ENCODE peak calls at places on chromosome 3, in four cellular contexts. R is kidney glomerular epithelial cell; L is activated CD4-positive, alpha-beta memory T cell treated with anti-CD3 and anti-CD28 coated beads for 36 hours; Y is NCI-H2029 treated with DMSO at 0.1 percent for 48 hours. N is an unnamed sample.

GRCh38 chr3:132543016-132543739 is 53.9 kb upstream of the ACKR4 start:
- DNase-seq in L (no peak), Y (no peak), R (peak; percentile 32), N (peak; percentile 39)

GRCh38 chr3:63582943-63583500 is 69.5 kb upstream of the SNTN start:
- DNase-seq in Y (no peak), L (no peak), R (no peak), N (no peak)

GRCh38 chr3:156251424-156251823 is 131.0 kb downstream of the KCNAB1 start:
- DNase-seq in R (no peak), L (no peak), Y (no peak), N (no peak)

GRCh38 chr3:172516318-172517214 is 6.7 kb downstream of the TNFSF10 start:
- DNase-seq in R (peak; percentile 32), L (peak; percentile 55), Y (peak; percentile 3), N (no peak)

GRCh38 chr3:171508676-171509075 is 48.5 kb upstream of the TNIK start:
- DNase-seq in R (no peak), Y (no peak), L (no peak), N (no peak)

GRCh38 chr3:61438253-61439115 is 122.9 kb upstream of the PTPRG start:
- DNase-seq in L (no peak), Y (no peak), R (peak; percentile 28), N (no peak)

GRCh38 chr3:147407107-147407494 is 758 bp upstream of the ZIC4 start:
- DNase-seq in Y (no peak), L (no peak), R (no peak), N (no peak)

GRCh38 chr3:11274743-11275142 is 2.5 kb downstream of the ATG7 start:
- DNase-seq in R (no peak), Y (no peak), L (no peak), N (no peak)

GRCh38 chr3:73781536-73781935 is 156.8 kb upstream of the PDZRN3 start:
- DNase-seq in L (no peak), R (no peak), Y (no peak), N (no peak)

GRCh38 chr3:56197259-56197965 is 270.9 kb downstream of the ERC2 start:
- DNase-seq in L (no peak), Y (no peak), R (no peak), N (no peak)

GRCh38 chr3:43581343-43581742 is 40.5 kb downstream of the ANO10 start:
- DNase-seq in R (no peak), L (no peak), Y (no peak), N (no peak)

GRCh38 chr3:128133273-128133883 is 9.8 kb upstream of the RUVBL1 start:
- DNase-seq in Y (no peak), L (peak; percentile 56), R (peak; percentile 14), N (peak; percentile 39)

GRCh38 chr3:30720586-30721313 is 114.3 kb downstream of the TGFBR2 start:
- DNase-seq in R (peak; percentile 93), Y (no peak), L (no peak), N (no peak)

GRCh38 chr3:197847866-197848401 is 56.9 kb downstream of the LRCH3 start:
- DNase-seq in Y (peak; percentile 31), R (peak; percentile 14), L (peak; percentile 43), N (no peak)

GRCh38 chr3:184815046-184815930 is 3.3 kb downstream of the VPS8 start:
- DNase-seq in Y (no peak), R (no peak), L (peak; percentile 27), N (no peak)

GRCh38 chr3:25257026-25257425 is 171.0 kb upstream of the RARB start:
- DNase-seq in L (no peak), Y (no peak), R (peak; percentile 37), N (no peak)

GRCh38 chr3:183808355-183808754 is 17.0 kb downstream of the MAP6D1 start:
- DNase-seq in Y (no peak), R (no peak), L (no peak), N (no peak)

GRCh38 chr3:18389108-18389733 is 35.9 kb downstream of the SATB1 start:
- DNase-seq in Y (peak; percentile 18), R (peak; percentile 10), L (no peak), N (no peak)

GRCh38 chr3:26233374-26233773 is 389.2 kb upstream of the LRRC3B start:
- DNase-seq in Y (no peak), L (no peak), R (no peak), N (no peak)

GRCh38 chr3:190192807-190193206 is 72.1 kb upstream of the P3H2 start:
- DNase-seq in R (no peak), L (no peak), Y (no peak), N (no peak)

GRCh38 chr3:192303235-192303634 is 424.1 kb downstream of the FGF12 start:
- DNase-seq in R (no peak), L (no peak), Y (peak; percentile 4), N (no peak)

GRCh38 chr3:154549391-154549790 is 119.4 kb upstream of the GPR149 start:
- DNase-seq in Y (no peak), R (no peak), L (no peak), N (no peak)

N was measured in pulmonary artery endothelial cell.